ENCODE peak calls at places on chromosomes 6 and 20, in seven cellular contexts. D, E, K, G, T, Z and F are unnamed samples.

GRCh38 chr20:62421716-62421990 is 5.7 kb downstream of the RBBP8NL start:
- DNase-seq in D (no peak), E (no peak), K (no peak), G (no peak), T (no peak), Z (no peak), F (no peak)

GRCh38 chr6:36308514-36308913 is 28.2 kb downstream of the BNIP5 start:
- DNase-seq in D (no peak), E (no peak), K (no peak), G (no peak), T (no peak), Z (no peak), F (no peak)

GRCh38 chr6:138972226-138972665 is 15.8 kb downstream of the REPS1 start:
- DNase-seq in D (no peak), E (no peak), K (no peak), G (no peak), T (no peak), Z (no peak), F (no peak)

GRCh38 chr6:25971187-25971811 is 8.7 kb downstream of the TRIM38 start:
- DNase-seq in D (no peak), E (peak), K (no peak), G (no peak), T (no peak), Z (peak), F (peak)

GRCh38 chr20:13934992-13935894 is 55.2 kb downstream of the SEL1L2 start:
- DNase-seq in D (no peak), E (no peak), K (no peak), G (no peak), T (no peak), Z (no peak), F (no peak)

GRCh38 chr6:10586302-10586701 is 65.2 kb downstream of the GCNT2 start:
- DNase-seq in D (no peak), E (no peak), K (no peak), G (no peak), T (no peak), Z (no peak), F (no peak)

GRCh38 chr20:3203315-3204123 is 963 bp downstream of the DDRGK1 start:
- DNase-seq in D (peak), E (peak), K (peak), G (no peak), T (peak), Z (peak), F (no peak)

GRCh38 chr6:157213426-157213825 is 109.9 kb downstream of the TMEM242 start:
- DNase-seq in D (no peak), E (no peak), K (no peak), G (no peak), T (no peak), Z (no peak), F (no peak)

GRCh38 chr6:583639-584038 is 73.3 kb downstream of the HUS1B start:
- DNase-seq in D (no peak), E (peak), K (no peak), G (no peak), T (no peak), Z (no peak), F (no peak)

GRCh38 chr6:81636930-81637568 is 115.4 kb downstream of the TENT5A start:
- DNase-seq in D (no peak), E (no peak), K (no peak), G (no peak), T (no peak), Z (no peak), F (no peak)

GRCh38 chr6:36958775-36959554 is 4.4 kb downstream of the PI16 start:
- DNase-seq in D (no peak), E (no peak), K (no peak), G (no peak), T (peak), Z (no peak), F (no peak)

GRCh38 chr6:168159503-168159902 is 80.5 kb upstream of the FRMD1 start:
- DNase-seq in D (no peak), E (no peak), K (no peak), G (peak), T (no peak), Z (no peak), F (no peak)

GRCh38 chr20:43188234-43188653 is 1.5 kb downstream of the PTPRT start:
- DNase-seq in D (no peak), E (no peak), K (no peak), G (no peak), T (no peak), Z (no peak), F (no peak)

GRCh38 chr20:48070961-48071645 is 285.8 kb upstream of the SULF2 start:
- DNase-seq in D (no peak), E (peak), K (peak), G (no peak), T (no peak), Z (no peak), F (peak)

GRCh38 chr20:33124261-33124660 is 43.7 kb upstream of the BPIFA2 start:
- DNase-seq in D (peak), E (no peak), K (no peak), G (no peak), T (no peak), Z (no peak), F (no peak)

GRCh38 chr6:150391890-150392289 is 23.1 kb downstream of the IYD start:
- DNase-seq in D (no peak), E (no peak), K (no peak), G (no peak), T (no peak), Z (no peak), F (no peak)

GRCh38 chr20:20143165-20143564 is 90.8 kb downstream of the CFAP61 start:
- DNase-seq in D (no peak), E (no peak), K (no peak), G (no peak), T (no peak), Z (no peak), F (no peak)

GRCh38 chr6:51511081-51511480 is 576.3 kb downstream of the PKHD1 start:
- DNase-seq in D (no peak), E (no peak), K (no peak), G (no peak), T (no peak), Z (no peak), F (no peak)

GRCh38 chr6:51515052-51515402 is 572.4 kb downstream of the PKHD1 start:
- DNase-seq in D (no peak), E (no peak), K (no peak), G (no peak), T (no peak), Z (no peak), F (no peak)

GRCh38 chr6:51509597-51509996 is 577.8 kb downstream of the PKHD1 start:
- DNase-seq in D (no peak), E (no peak), K (no peak), G (no peak), T (no peak), Z (no peak), F (no peak)

GRCh38 chr6:51513891-51514290 is 573.5 kb downstream of the PKHD1 start:
- DNase-seq in D (no peak), E (no peak), K (no peak), G (no peak), T (no peak), Z (no peak), F (no peak)

DNA sequence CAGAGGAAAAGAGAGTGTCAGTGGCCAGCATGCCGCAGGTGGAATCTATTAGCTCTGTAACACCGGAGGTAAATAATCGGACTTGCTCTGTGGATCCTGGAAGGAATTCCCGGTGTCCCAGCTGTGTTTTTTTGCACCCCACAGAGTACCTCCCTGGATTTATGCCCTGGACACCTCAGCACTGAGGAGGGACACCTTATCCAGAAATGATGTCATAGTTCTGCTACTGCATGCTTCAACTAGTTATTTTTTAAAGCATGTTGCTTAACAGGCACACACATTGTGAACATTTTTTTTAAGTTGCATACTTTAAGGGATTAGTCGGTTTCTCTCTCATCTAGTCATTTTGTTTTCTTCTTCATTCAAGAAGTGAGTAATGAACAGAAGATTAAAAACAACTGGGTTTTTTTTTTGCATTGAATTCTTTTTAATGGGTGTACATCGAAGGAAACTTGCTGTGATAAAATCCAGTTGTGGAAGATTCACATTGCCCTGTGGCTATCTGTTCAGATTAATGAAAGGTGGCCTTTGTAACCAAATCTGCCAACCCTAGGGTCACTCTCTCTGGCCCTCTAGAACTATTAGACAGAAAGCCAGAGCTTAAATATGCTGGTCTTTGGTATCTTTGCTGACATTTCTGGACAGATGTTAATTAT is 572.9 kb downstream of the PKHD1 start:
- DNase-seq in D (no peak), E (no peak), K (no peak), G (no peak), T (no peak), Z (no peak), F (no peak)
- H3K4me3 ChIP-seq in D (no peak), E (no peak), K (no peak), G (no peak), T (no peak), Z (no peak), F (no peak)

GRCh38 chr6:148758492-148758891 is 11.7 kb downstream of the UST start:
- DNase-seq in D (no peak), E (no peak), K (no peak), G (no peak), T (no peak), Z (no peak), F (no peak)

GRCh38 chr6:148761532-148761951 is 14.7 kb downstream of the UST start:
- DNase-seq in D (no peak), E (no peak), K (no peak), G (no peak), T (no peak), Z (no peak), F (no peak)

GRCh38 chr6:148760143-148760505 is 13.3 kb downstream of the UST start:
- DNase-seq in D (no peak), E (no peak), K (no peak), G (no peak), T (no peak), Z (no peak), F (no peak)

GRCh38 chr6:148757944-148758343 is 11.1 kb downstream of the UST start:
- DNase-seq in D (no peak), E (no peak), K (no peak), G (no peak), T (no peak), Z (no peak), F (no peak)

GRCh38 chr6:148760568-148761531 is 14.0 kb downstream of the UST start:
- DNase-seq in D (no peak), E (peak), K (peak), G (no peak), T (no peak), Z (peak), F (peak)
- TF ChIP-seq POLR2A in D (no peak), E (no peak), K (no peak), G (no peak), T (no peak), Z (no peak), F (no peak)

GRCh38 chr6:131400782-131401496 is 172.1 kb upstream of the ARG1 start:
- DNase-seq in D (no peak), E (no peak), K (no peak), G (no peak), T (no peak), Z (no peak), F (no peak)

GRCh38 chr6:131398176-131398575 is 174.8 kb upstream of the ARG1 start:
- DNase-seq in D (no peak), E (no peak), K (no peak), G (no peak), T (no peak), Z (peak), F (no peak)

GRCh38 chr6:131394768-131395432 is 178.1 kb upstream of the ARG1 start:
- DNase-seq in D (no peak), E (no peak), K (no peak), G (no peak), T (no peak), Z (no peak), F (no peak)

DNA sequence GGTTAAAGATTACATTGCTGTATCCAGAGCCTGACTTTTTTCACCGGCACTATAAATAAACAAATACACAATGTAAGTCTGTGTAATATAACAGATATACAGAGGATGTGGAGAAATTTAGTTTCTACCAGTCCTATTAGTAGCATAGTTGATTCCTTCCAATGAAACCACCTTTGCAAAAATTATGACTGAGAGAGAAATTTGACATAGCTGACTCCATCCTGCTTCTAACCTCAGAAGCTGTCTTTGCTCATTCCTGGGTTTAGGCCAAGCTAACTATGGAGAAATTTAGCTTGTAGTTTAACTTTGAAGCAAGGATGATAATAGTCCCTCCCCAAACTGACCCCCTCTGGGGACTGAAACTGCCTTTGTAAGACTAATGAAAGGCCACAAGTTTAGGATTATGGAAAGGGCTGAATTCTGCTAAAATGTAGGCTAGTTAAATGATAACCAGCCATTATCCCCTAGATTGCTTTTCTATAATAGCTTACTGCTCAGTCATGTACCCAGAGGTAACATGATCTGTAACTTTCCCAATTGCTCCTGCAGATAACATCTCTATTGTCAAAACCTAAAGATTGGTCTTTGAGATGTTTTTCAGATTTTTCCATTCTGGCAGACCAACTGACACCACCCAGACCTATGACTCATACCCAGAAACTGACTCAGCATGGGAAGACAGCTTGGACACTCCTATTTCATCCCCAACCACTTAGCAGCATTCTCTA is 172.8 kb upstream of the ARG1 start:
- DNase-seq in D (no peak), E (no peak), K (no peak), G (no peak), T (no peak), Z (peak), F (no peak)
- H3K4me3 ChIP-seq in D (no peak), E (no peak), K (no peak), G (no peak), T (no peak), Z (no peak), F (no peak)

GRCh38 chr6:33752139-33753015 is 5.7 kb upstream of the IP6K3 start:
- DNase-seq in D (no peak), E (no peak), K (no peak), G (no peak), T (no peak), Z (no peak), F (no peak)
- TF ChIP-seq POLR2A in D (no peak), E (no peak), K (no peak), G (no peak), T (no peak), Z (no peak), F (no peak)

GRCh38 chr20:51958636-51959542 is 156.6 kb upstream of the SALL4 start:
- DNase-seq in D (no peak), E (no peak), K (no peak), G (no peak), T (no peak), Z (no peak), F (no peak)
- H3K4me3 ChIP-seq in D (no peak), E (no peak), K (no peak), G (no peak), T (no peak), Z (no peak), F (no peak)

GRCh38 chr6:125986956-125987617 is 747 bp downstream of the TRMT11 start:
- DNase-seq in D (no peak), E (no peak), K (no peak), G (no peak), T (no peak), Z (no peak), F (no peak)

GRCh38 chr6:125985522-125985921 is 818 bp upstream of the TRMT11 start:
- DNase-seq in D (no peak), E (no peak), K (no peak), G (no peak), T (no peak), Z (no peak), F (no peak)

GRCh38 chr6:125988280-125988679 is 1.9 kb downstream of the TRMT11 start:
- DNase-seq in D (no peak), E (no peak), K (no peak), G (no peak), T (no peak), Z (no peak), F (no peak)

GRCh38 chr6:125985967-125986294 is 409 bp upstream of the TRMT11 start:
- DNase-seq in D (no peak), E (no peak), K (no peak), G (no peak), T (no peak), Z (no peak), F (no peak)

GRCh38 chr6:125986295-125986955 is at the start of gene TRMT11:
- DNase-seq in D (peak), E (peak), K (peak), G (peak), T (peak), Z (peak), F (peak)
- TF ChIP-seq POLR2A in D (peak), E (no peak), K (peak), G (no peak), T (peak), Z (peak), F (peak)

GRCh38 chr20:11777861-11778570 is 139.7 kb upstream of the BTBD3 start:
- DNase-seq in D (no peak), E (no peak), K (no peak), G (no peak), T (no peak), Z (peak), F (no peak)
- H3K4me3 ChIP-seq in D (no peak), E (no peak), K (no peak), G (no peak), T (no peak), Z (no peak), F (no peak)